ENCODE peak calls at places on chromosomes 3 and 15, in seven cellular contexts. W is HFFc6, I is left lung, Y is AG09319, C is CD14-positive monocyte, H is fibroblast of mammary gland, G is progenitor cell of endocrine pancreas. T is an unnamed sample.

GRCh38 chr3:115996420-115997108 is 373.3 kb downstream of the GAP43 start:
- DNase-seq in W (no peak), I (no peak), Y (no peak), C (no peak), H (no peak), G (no peak), T (no peak)

GRCh38 chr3:195613468-195614069 is 29.8 kb upstream of the APOD start:
- DNase-seq in W (no peak), I (no peak), Y (peak), C (no peak), H (peak), G (no peak), T (no peak)

GRCh38 chr3:141442914-141443313 is 43.9 kb upstream of the RASA2 start:
- DNase-seq in W (no peak), I (no peak), Y (no peak), C (no peak), H (no peak), G (no peak), T (no peak)

GRCh38 chr15:28955160-28955502 is 69.4 kb downstream of the APBA2 start:
- DNase-seq in W (no peak), I (no peak), Y (no peak), C (no peak), H (peak), G (no peak), T (no peak)

GRCh38 chr3:141646760-141647561 is 91.1 kb upstream of the RNF7 start:
- DNase-seq in W (peak), I (peak), Y (no peak), C (peak), H (peak), G (no peak), T (no peak)

GRCh38 chr3:10783360-10784346 is 32.4 kb upstream of the SLC6A11 start:
- DNase-seq in W (peak), I (no peak), Y (no peak), C (no peak), H (peak), G (no peak), T (no peak)

GRCh38 chr15:78979456-78980320 is 34.8 kb upstream of the CTSH start:
- DNase-seq in W (peak), I (peak), Y (peak), C (no peak), H (peak), G (no peak), T (peak)

GRCh38 chr3:189586941-189587687 is 44.1 kb upstream of the TP63 start:
- DNase-seq in W (no peak), I (no peak), Y (no peak), C (no peak), H (no peak), G (no peak), T (no peak)

GRCh38 chr3:87733671-87734367 is 325.0 kb downstream of the CGGBP1 start:
- DNase-seq in W (no peak), I (no peak), Y (no peak), C (no peak), H (no peak), G (no peak), T (no peak)

GRCh38 chr3:196604548-196604947 is 34.9 kb upstream of the NRROS start:
- DNase-seq in W (no peak), I (no peak), Y (no peak), C (no peak), H (no peak), G (no peak), T (no peak)

GRCh38 chr3:60931452-60931851 is 319.8 kb downstream of the FHIT start:
- DNase-seq in W (no peak), I (no peak), Y (no peak), C (no peak), H (no peak), G (no peak), T (no peak)

GRCh38 chr3:62875103-62876002 is at the start of gene CADPS:
- DNase-seq in W (no peak), I (no peak), Y (no peak), C (no peak), H (peak), G (peak), T (peak)

GRCh38 chr3:100875239-100875638 is 118.0 kb downstream of the ABI3BP start:
- DNase-seq in W (peak), I (peak), Y (no peak), C (no peak), H (peak), G (no peak), T (no peak)

GRCh38 chr3:152026033-152026556 is 152.7 kb downstream of the SUCNR1 start:
- DNase-seq in W (peak), I (no peak), Y (peak), C (no peak), H (peak), G (no peak), T (no peak)

GRCh38 chr3:141228385-141228784 is 3.2 kb upstream of the PXYLP1 start:
- DNase-seq in W (no peak), I (no peak), Y (no peak), C (no peak), H (no peak), G (no peak), T (no peak)

GRCh38 chr3:192336286-192336685 is 391.1 kb downstream of the FGF12 start:
- DNase-seq in W (no peak), I (no peak), Y (no peak), C (no peak), H (no peak), G (no peak), T (no peak)
- TF ChIP-seq CTCF in W (peak), I (no peak), Y (no peak), C (no peak), H (no peak), G (no peak), T (peak)

GRCh38 chr3:67804089-67804488 is 149.7 kb upstream of the SUCLG2 start:
- DNase-seq in W (no peak), I (no peak), Y (no peak), C (no peak), H (no peak), G (no peak), T (no peak)
- TF ChIP-seq CTCF in W (no peak), I (no peak), Y (no peak), C (no peak), H (no peak), G (no peak), T (no peak)

GRCh38 chr3:150136242-150136641 is 165.5 kb upstream of the PFN2 start:
- DNase-seq in W (no peak), I (no peak), Y (no peak), C (no peak), H (no peak), G (no peak), T (no peak)

GRCh38 chr3:150141790-150142189 is 171.1 kb upstream of the PFN2 start:
- DNase-seq in W (no peak), I (no peak), Y (no peak), C (no peak), H (no peak), G (no peak), T (no peak)

GRCh38 chr3:150135321-150135721 is 164.6 kb upstream of the PFN2 start:
- DNase-seq in W (peak), I (no peak), Y (no peak), C (no peak), H (peak), G (no peak), T (no peak)

GRCh38 chr3:150140614-150141321 is 170.1 kb upstream of the PFN2 start:
- DNase-seq in W (no peak), I (no peak), Y (no peak), C (no peak), H (no peak), G (no peak), T (no peak)

GRCh38 chr3:150138824-150139223 is 168.1 kb upstream of the PFN2 start:
- DNase-seq in W (no peak), I (no peak), Y (no peak), C (no peak), H (no peak), G (no peak), T (no peak)
- TF ChIP-seq CTCF in W (no peak), I (no peak), Y (no peak), C (no peak), H (no peak), G (no peak), T (no peak)

DNA sequence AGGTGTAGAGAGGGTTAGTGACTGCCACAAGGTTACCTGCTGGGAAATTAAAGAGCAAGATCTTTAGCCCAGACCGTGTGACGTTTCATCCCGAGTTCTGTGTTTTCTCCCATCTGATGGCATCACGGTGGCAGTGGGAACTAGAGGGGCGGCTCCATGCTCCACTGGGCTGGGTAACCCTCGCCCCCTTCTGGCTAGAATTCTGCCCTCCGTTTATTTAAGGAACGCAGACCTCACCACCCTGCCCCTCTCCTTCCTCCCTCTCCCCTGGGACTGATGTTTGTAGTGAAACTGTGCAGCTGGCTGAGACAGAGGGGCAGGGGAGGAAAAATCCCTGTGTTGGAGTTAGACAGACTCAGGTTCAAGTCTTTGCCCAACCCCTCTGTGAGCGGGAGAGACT is 65.6 kb downstream of the ITGA11 start:
- DNase-seq in W (no peak), I (no peak), Y (no peak), C (no peak), H (no peak), G (no peak), T (no peak)
- TF ChIP-seq CTCF in W (no peak), I (no peak), Y (no peak), C (no peak), H (no peak), G (no peak), T (no peak)

GRCh38 chr3:42575137-42575741 is 6.5 kb downstream of the SEC22C start:
- DNase-seq in W (no peak), I (no peak), Y (no peak), C (no peak), H (no peak), G (no peak), T (no peak)

GRCh38 chr3:42578054-42578453 is 3.7 kb downstream of the SEC22C start:
- DNase-seq in W (no peak), I (no peak), Y (no peak), C (no peak), H (no peak), G (no peak), T (no peak)

GRCh38 chr3:42569743-42570142 is 12.0 kb downstream of the SEC22C start:
- DNase-seq in W (no peak), I (no peak), Y (no peak), C (no peak), H (no peak), G (no peak), T (no peak)

GRCh38 chr3:42572278-42572677 is 9.5 kb downstream of the SEC22C start:
- DNase-seq in W (peak), I (no peak), Y (no peak), C (no peak), H (peak), G (no peak), T (peak)
- TF ChIP-seq CTCF in W (peak), I (no peak), Y (peak), C (peak), H (peak), G (peak), T (peak)

GRCh38 chr15:66744610-66745279 is 42.7 kb downstream of the SMAD6 start:
- DNase-seq in W (no peak), I (peak), Y (no peak), C (no peak), H (no peak), G (no peak), T (no peak)
- TF ChIP-seq CTCF in W (no peak), I (no peak), Y (no peak), C (no peak), H (no peak), G (no peak), T (no peak)

DNA sequence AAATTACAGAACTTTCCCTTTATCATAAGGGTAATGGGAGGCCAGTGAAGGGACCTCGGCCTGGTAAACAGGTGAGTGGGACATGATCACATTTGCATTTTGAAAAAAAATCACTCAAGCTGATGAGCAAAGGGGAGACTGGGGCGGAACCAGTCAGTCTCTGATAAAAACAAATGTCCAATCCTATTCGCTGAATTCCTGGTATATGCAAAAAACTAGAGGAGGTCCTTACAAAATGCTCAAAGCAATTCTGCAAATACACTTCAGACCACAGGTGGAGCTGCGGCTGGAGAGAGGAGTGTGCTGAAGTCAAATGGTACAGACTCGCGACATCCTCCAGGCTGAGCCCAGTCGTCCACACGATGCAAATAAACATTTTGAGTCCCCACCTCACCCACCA is 166.7 kb downstream of the FOXP1 start:
- DNase-seq in W (no peak), I (no peak), Y (no peak), C (no peak), H (no peak), G (no peak), T (peak)
- TF ChIP-seq CTCF in W (no peak), I (no peak), Y (no peak), C (no peak), H (no peak), G (peak), T (no peak)

DNA sequence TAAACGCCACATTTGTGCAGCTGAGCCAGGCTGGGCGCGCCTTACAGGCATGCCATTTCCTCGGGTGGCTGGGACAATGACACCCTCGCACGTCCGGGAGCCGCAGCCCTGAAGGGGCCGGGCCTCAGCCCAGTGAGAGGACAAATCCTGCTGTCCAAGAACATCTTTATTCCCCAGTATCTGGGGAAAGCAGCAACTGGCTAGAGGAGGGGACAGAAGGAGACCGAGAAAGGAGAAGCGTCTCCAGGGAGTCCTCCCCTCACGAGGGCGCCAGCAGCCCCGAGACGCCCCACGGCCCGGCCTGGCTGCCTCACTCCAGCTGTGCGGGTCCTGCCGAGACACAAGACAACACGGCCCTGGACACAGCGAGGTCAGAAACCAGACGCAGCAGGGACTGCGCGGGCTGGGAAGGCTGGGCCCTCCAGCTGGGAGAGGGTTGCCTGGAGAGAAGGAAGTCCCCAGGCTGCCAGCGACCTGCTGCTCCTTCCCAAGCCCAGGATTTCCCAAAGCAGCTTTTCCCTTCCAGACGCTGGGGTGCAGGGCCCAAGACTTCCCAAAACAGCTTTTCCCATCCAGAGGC is 130.2 kb downstream of the CHSY1 start:
- DNase-seq in W (peak), I (peak), Y (peak), C (peak), H (peak), G (peak), T (peak)
- TF ChIP-seq CTCF in W (peak), I (no peak), Y (peak), C (peak), H (peak), G (peak), T (no peak)

DNA sequence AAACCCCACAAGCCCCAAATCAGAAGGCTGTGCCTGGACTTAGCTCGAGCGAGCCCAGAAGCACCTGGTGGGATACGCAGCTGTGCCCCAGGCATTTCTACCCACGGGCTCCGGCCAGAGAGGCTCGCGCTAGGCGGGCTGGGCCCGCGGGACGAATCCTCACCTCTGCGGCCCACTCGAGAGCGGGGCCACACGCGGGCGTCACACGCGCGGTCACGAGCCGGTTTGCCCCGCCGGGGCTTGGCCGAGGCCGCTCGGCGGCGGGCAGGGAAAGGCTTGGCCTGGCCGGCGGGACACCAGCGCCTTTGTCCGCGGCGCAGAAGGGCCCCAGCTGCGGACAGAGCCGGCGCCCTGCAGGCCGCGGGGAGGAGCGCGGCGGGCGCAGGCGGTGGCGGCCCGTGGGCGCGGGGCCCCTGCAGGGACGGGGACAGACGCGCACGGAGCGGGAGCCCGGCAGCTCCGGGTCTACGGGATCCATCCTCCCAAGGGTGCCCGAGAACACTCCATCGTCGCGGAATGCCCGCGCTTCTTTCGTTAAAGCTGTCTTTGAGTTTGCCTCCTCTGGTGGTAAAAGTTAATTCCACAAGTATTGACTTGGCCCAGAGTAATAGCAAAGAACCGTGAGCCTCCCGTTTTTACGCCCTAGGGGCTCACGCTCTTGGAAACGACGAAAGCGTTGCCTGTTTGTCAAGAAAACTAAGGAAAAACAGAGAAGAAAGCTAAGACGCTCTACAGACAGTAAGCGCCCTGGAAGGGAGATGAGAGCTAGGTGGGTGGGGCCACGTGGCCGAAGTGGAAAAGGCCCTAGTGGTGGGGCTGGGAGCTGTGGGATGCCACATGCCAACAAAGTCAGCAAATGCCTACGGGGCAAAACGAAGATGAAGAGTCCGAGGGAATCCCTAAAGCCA is 26.4 kb downstream of the TYRO3 start:
- DNase-seq in W (peak), I (no peak), Y (peak), C (no peak), H (peak), G (peak), T (peak)
- TF ChIP-seq CTCF in W (peak), I (peak), Y (peak), C (peak), H (no peak), G (peak), T (peak)